ENCODE peak calls at places on chromosomes 12 and 14, in nine cellular contexts. J is breast epithelium; X is mammary epithelial cell; C is naive thymus-derived CD4-positive, alpha-beta T cell; Q is suprapubic skin; N is tibial artery; D is gastrocnemius medialis; T is ascending aorta; B is adrenal gland. A is an unnamed sample.
A peak's percentile ranks its signal among the peaks of the same experiment; 100 is the strongest.

GRCh38 chr12:104643921-104644669 is 187.3 kb downstream of the CHST11 start:
- DNase-seq in J (no peak), X (no peak), C (no peak), Q (no peak), N (no peak), D (peak; percentile 26), T (no peak), B (no peak), A (peak; percentile 68)

GRCh38 chr12:46664771-46665287 is 161.0 kb downstream of the SLC38A4 start:
- DNase-seq in J (no peak), X (peak; percentile 92), C (no peak), Q (no peak), N (no peak), D (peak; percentile 33), T (no peak), B (peak; percentile 29), A (no peak)

GRCh38 chr14:94886931-94887330 is 117.0 kb upstream of the GSC start:
- DNase-seq in J (no peak), X (no peak), C (no peak), Q (no peak), N (no peak), D (no peak), T (no peak), B (no peak), A (no peak)

GRCh38 chr14:105313381-105314286 is 914 bp upstream of the PACS2 start:
- DNase-seq in J (no peak), X (no peak), C (no peak), Q (no peak), N (peak; percentile 73), D (no peak), T (peak; percentile 75), B (no peak), A (peak; percentile 43)

GRCh38 chr14:101228949-101229541 is 325.5 kb upstream of the RTL1 start:
- DNase-seq in J (no peak), X (no peak), C (no peak), Q (no peak), N (peak; percentile 61), D (no peak), T (peak; percentile 44), B (no peak), A (no peak)

GRCh38 chr14:44803239-44803905 is 158.4 kb downstream of the KLHL28 start:
- DNase-seq in J (no peak), X (peak; percentile 46), C (no peak), Q (no peak), N (no peak), D (no peak), T (no peak), B (no peak), A (no peak)

GRCh38 chr12:124517260-124518050 is 50.0 kb downstream of the NCOR2 start:
- DNase-seq in J (peak; percentile 89), X (peak; percentile 81), C (no peak), Q (peak; percentile 91), N (peak; percentile 95), D (peak; percentile 86), T (peak; percentile 90), B (peak; percentile 88), A (peak; percentile 92)

GRCh38 chr14:61326847-61327246 is 5.5 kb downstream of the PRKCH start:
- DNase-seq in J (peak; percentile 38), X (no peak), C (no peak), Q (no peak), N (peak; percentile 83), D (peak; percentile 43), T (no peak), B (peak; percentile 81), A (peak; percentile 46)

GRCh38 chr12:67091204-67091603 is 178.0 kb upstream of the CAND1 start:
- DNase-seq in J (no peak), X (peak; percentile 73), C (no peak), Q (no peak), N (no peak), D (no peak), T (no peak), B (peak; percentile 32), A (no peak)

GRCh38 chr14:96805906-96806305 is 8.7 kb downstream of the VRK1 start:
- DNase-seq in J (no peak), X (no peak), C (no peak), Q (no peak), N (no peak), D (no peak), T (no peak), B (no peak), A (no peak)

GRCh38 chr14:101590062-101590461 is 28.8 kb downstream of the DIO3 start:
- DNase-seq in J (no peak), X (no peak), C (no peak), Q (no peak), N (no peak), D (no peak), T (no peak), B (no peak), A (peak; percentile 18)

GRCh38 chr14:69685716-69686115 is 74.3 kb downstream of the SUSD6 start:
- DNase-seq in J (peak; percentile 50), X (peak; percentile 77), C (no peak), Q (no peak), N (peak; percentile 77), D (peak; percentile 67), T (no peak), B (peak; percentile 79), A (peak; percentile 82)

GRCh38 chr14:72613196-72613974 is 280.5 kb downstream of the DPF3 start:
- DNase-seq in J (no peak), X (no peak), C (no peak), Q (peak; percentile 77), N (no peak), D (peak; percentile 89), T (peak; percentile 68), B (peak; percentile 82), A (peak; percentile 80)

GRCh38 chr12:51917041-51917590 is 9.8 kb downstream of the ACVRL1 start:
- DNase-seq in J (no peak), X (no peak), C (no peak), Q (no peak), N (no peak), D (no peak), T (no peak), B (no peak), A (no peak)

GRCh38 chr14:72804653-72805180 is 89.2 kb downstream of the DPF3 start:
- DNase-seq in J (no peak), X (no peak), C (no peak), Q (no peak), N (no peak), D (no peak), T (no peak), B (no peak), A (no peak)

GRCh38 chr12:52351196-52352059 is 15.9 kb downstream of the KRT85 start:
- DNase-seq in J (peak; percentile 82), X (no peak), C (peak; percentile 66), Q (peak; percentile 79), N (peak; percentile 80), D (no peak), T (peak; percentile 65), B (no peak), A (peak; percentile 63)

GRCh38 chr12:132724506-132725220 is 14.0 kb downstream of the PGAM5 start:
- DNase-seq in J (no peak), X (no peak), C (no peak), Q (no peak), N (no peak), D (no peak), T (no peak), B (no peak), A (no peak)

GRCh38 chr12:31620311-31620710 is 29.4 kb upstream of the DENND5B start:
- DNase-seq in J (no peak), X (peak; percentile 20), C (no peak), Q (no peak), N (no peak), D (no peak), T (no peak), B (no peak), A (no peak)

GRCh38 chr14:98958048-98959031 is 313.7 kb downstream of the BCL11B start:
- DNase-seq in J (no peak), X (no peak), C (no peak), Q (no peak), N (no peak), D (no peak), T (peak; percentile 50), B (no peak), A (no peak)
- H3K27me3 ChIP-seq in J (no peaks in the 10 kb centered on the region), X (no peaks in the 10 kb centered on the region), C (no peaks in the 10 kb centered on the region), Q (no peaks in the 10 kb centered on the region), N (no peaks in the 10 kb centered on the region), D (no peaks in the 10 kb centered on the region), T (no peaks in the 10 kb centered on the region), B (no peaks in the 10 kb centered on the region), A (no peaks in the 10 kb centered on the region)

GRCh38 chr12:75848533-75848932 is 183.0 kb downstream of the PHLDA1 start:
- DNase-seq in J (no peak), X (no peak), C (no peak), Q (no peak), N (no peak), D (no peak), T (no peak), B (no peak), A (no peak)
- H3K4me1 ChIP-seq in J (no peaks in the 10 kb centered on the region), X (peaks cover 51% of the 10 kb centered on the region), C (no peaks in the 10 kb centered on the region), Q (peaks cover 5% of the 10 kb centered on the region), N (no peaks in the 10 kb centered on the region), D (no peaks in the 10 kb centered on the region), T (peaks cover 10% of the 10 kb centered on the region), B (peaks cover 9% of the 10 kb centered on the region), A (peaks cover 20% of the 10 kb centered on the region)

GRCh38 chr14:75718199-75718598 is 57.2 kb downstream of the TTLL5 start:
- DNase-seq in J (no peak), X (no peak), C (no peak), Q (no peak), N (no peak), D (no peak), T (no peak), B (no peak), A (no peak)
- H3K36me3 ChIP-seq in J (no peaks in the 10 kb centered on the region), X (peaks cover 2% of the 10 kb centered on the region), C (peaks cover 14% of the 10 kb centered on the region), Q (peaks cover 11% of the 10 kb centered on the region), N (no peaks in the 10 kb centered on the region), D (no peaks in the 10 kb centered on the region), T (no peaks in the 10 kb centered on the region), B (no peaks in the 10 kb centered on the region), A (peaks cover 6% of the 10 kb centered on the region)

GRCh38 chr12:107776171-107776570 is 1.7 kb downstream of the ASCL4 start:
- DNase-seq in J (no peak), X (no peak), C (no peak), Q (no peak), N (no peak), D (no peak), T (no peak), B (no peak), A (peak; percentile 49)
- H3K27me3 ChIP-seq in J (no peaks in the 10 kb centered on the region), X (peaks cover 31% of the 10 kb centered on the region), C (peaks cover 4% of the 10 kb centered on the region), Q (peaks cover 55% of the 10 kb centered on the region), N (no peaks in the 10 kb centered on the region), D (peaks cover 32% of the 10 kb centered on the region), T (no peaks in the 10 kb centered on the region), B (peaks cover 37% of the 10 kb centered on the region), A (peaks cover 54% of the 10 kb centered on the region)

A was measured in stomach.